ENCODE peak calls at places on chromosomes 6 and 20, in ten cellular contexts. One of them, this sample, is unnamed.

GRCh38 chr6:92121228-92121627 is 1298.1 kb downstream of the EPHA7 start:
- DNase-seq in Peyer's patch: no peak
- DNase-seq in ovary: no peak
- DNase-seq in H9: no peak
- DNase-seq in neural progenitor cell: no peak
- DNase-seq in HCT116: no peak
- DNase-seq in fibroblast of lung: no peak
- DNase-seq in gastrocnemius medialis: no peak
- DNase-seq in transverse colon: no peak
- DNase-seq in colonic mucosa: no peak
- DNase-seq in this sample: no peak

GRCh38 chr20:40558212-40558611 is 130.8 kb downstream of the MAFB start:
- DNase-seq in Peyer's patch: no peak
- DNase-seq in ovary: no peak
- DNase-seq in H9: no peak
- DNase-seq in neural progenitor cell: no peak
- DNase-seq in HCT116: no peak
- DNase-seq in fibroblast of lung: no peak
- DNase-seq in gastrocnemius medialis: no peak
- DNase-seq in transverse colon: no peak
- DNase-seq in colonic mucosa: no peak
- DNase-seq in this sample: no peak

GRCh38 chr6:170253910-170254269 is 37.0 kb downstream of the DLL1 start:
- DNase-seq in Peyer's patch: no peak
- DNase-seq in ovary: no peak
- DNase-seq in H9: no peak
- DNase-seq in neural progenitor cell: no peak
- DNase-seq in HCT116: no peak
- DNase-seq in fibroblast of lung: no peak
- DNase-seq in gastrocnemius medialis: no peak
- DNase-seq in transverse colon: no peak
- DNase-seq in colonic mucosa: no peak
- DNase-seq in this sample: no peak

GRCh38 chr6:151493495-151494234 is at the start of gene CCDC170:
- DNase-seq in Peyer's patch: no peak
- DNase-seq in ovary: peak; percentile 68
- DNase-seq in H9: peak; percentile 56
- DNase-seq in neural progenitor cell: peak; percentile 73
- DNase-seq in HCT116: no peak
- DNase-seq in fibroblast of lung: peak; percentile 17
- DNase-seq in gastrocnemius medialis: no peak
- DNase-seq in transverse colon: no peak
- DNase-seq in colonic mucosa: peak; percentile 26
- DNase-seq in this sample: peak; percentile 77

GRCh38 chr20:52081066-52081465 is 110.5 kb downstream of the ZFP64 start:
- DNase-seq in Peyer's patch: no peak
- DNase-seq in ovary: no peak
- DNase-seq in H9: no peak
- DNase-seq in neural progenitor cell: no peak
- DNase-seq in HCT116: no peak
- DNase-seq in fibroblast of lung: no peak
- DNase-seq in gastrocnemius medialis: no peak
- DNase-seq in transverse colon: no peak
- DNase-seq in colonic mucosa: no peak
- DNase-seq in this sample: no peak

GRCh38 chr6:140623498-140623897 is 1249.0 kb upstream of the CITED2 start:
- DNase-seq in Peyer's patch: no peak
- DNase-seq in ovary: no peak
- DNase-seq in H9: no peak
- DNase-seq in neural progenitor cell: no peak
- DNase-seq in HCT116: peak; percentile 56
- DNase-seq in fibroblast of lung: peak; percentile 79
- DNase-seq in gastrocnemius medialis: no peak
- DNase-seq in transverse colon: no peak
- DNase-seq in colonic mucosa: no peak
- DNase-seq in this sample: no peak

GRCh38 chr20:8127553-8128255 is 4.4 kb upstream of the PLCB1 start:
- DNase-seq in Peyer's patch: no peak
- DNase-seq in ovary: no peak
- DNase-seq in H9: no peak
- DNase-seq in neural progenitor cell: no peak
- DNase-seq in HCT116: no peak
- DNase-seq in fibroblast of lung: peak; percentile 39
- DNase-seq in gastrocnemius medialis: no peak
- DNase-seq in transverse colon: no peak
- DNase-seq in colonic mucosa: no peak
- DNase-seq in this sample: no peak

GRCh38 chr6:123594776-123595175 is 42.0 kb downstream of the TRDN start:
- DNase-seq in Peyer's patch: no peak
- DNase-seq in ovary: no peak
- DNase-seq in H9: no peak
- DNase-seq in neural progenitor cell: no peak
- DNase-seq in HCT116: no peak
- DNase-seq in fibroblast of lung: no peak
- DNase-seq in gastrocnemius medialis: no peak
- DNase-seq in transverse colon: no peak
- DNase-seq in colonic mucosa: no peak
- DNase-seq in this sample: no peak

GRCh38 chr20:46031701-46032254 is 2.8 kb downstream of the SLC12A5 start:
- DNase-seq in Peyer's patch: no peak
- DNase-seq in ovary: no peak
- DNase-seq in H9: peak; percentile 61
- DNase-seq in neural progenitor cell: peak; percentile 89
- DNase-seq in HCT116: no peak
- DNase-seq in fibroblast of lung: no peak
- DNase-seq in gastrocnemius medialis: no peak
- DNase-seq in transverse colon: no peak
- DNase-seq in colonic mucosa: no peak
- DNase-seq in this sample: no peak

GRCh38 chr6:135182120-135182992 is 1.2 kb downstream of the MYB start:
- DNase-seq in Peyer's patch: peak; percentile 66
- DNase-seq in ovary: no peak
- DNase-seq in H9: peak; percentile 42
- DNase-seq in neural progenitor cell: peak; percentile 55
- DNase-seq in HCT116: no peak
- DNase-seq in fibroblast of lung: peak; percentile 25
- DNase-seq in gastrocnemius medialis: no peak
- DNase-seq in transverse colon: peak; percentile 47
- DNase-seq in colonic mucosa: peak; percentile 60
- DNase-seq in this sample: no peak

GRCh38 chr6:57276946-57277345 is 40.5 kb upstream of the PRIM2 start:
- DNase-seq in Peyer's patch: no peak
- DNase-seq in ovary: no peak
- DNase-seq in H9: no peak
- DNase-seq in neural progenitor cell: no peak
- DNase-seq in HCT116: no peak
- DNase-seq in fibroblast of lung: peak; percentile 54
- DNase-seq in gastrocnemius medialis: no peak
- DNase-seq in transverse colon: no peak
- DNase-seq in colonic mucosa: no peak
- DNase-seq in this sample: no peak

DNA sequence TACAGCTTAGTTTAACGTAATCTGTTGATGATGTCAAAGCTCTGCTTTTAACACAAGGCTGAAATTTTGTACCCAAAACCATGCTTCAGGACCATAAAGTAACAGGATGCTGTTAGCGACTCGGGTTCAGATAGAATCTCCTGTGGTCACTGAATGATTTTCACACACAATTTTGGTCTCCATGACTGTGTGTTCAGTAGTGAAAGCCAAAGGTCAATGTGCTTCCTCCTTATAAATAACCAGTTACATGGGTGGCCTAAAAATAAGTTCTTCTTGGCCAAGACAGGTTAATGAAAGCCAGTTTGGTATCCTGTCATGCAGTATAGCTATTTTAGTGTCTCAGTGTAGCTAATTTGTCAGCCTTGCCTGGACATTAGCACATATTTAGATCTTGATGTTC is 19.1 kb upstream of the LOC128125822 start:
- DNase-seq in Peyer's patch: no peak
- DNase-seq in ovary: no peak
- DNase-seq in H9: no peak
- DNase-seq in neural progenitor cell: no peak
- DNase-seq in HCT116: no peak
- DNase-seq in fibroblast of lung: no peak
- DNase-seq in gastrocnemius medialis: no peak
- DNase-seq in transverse colon: no peak
- DNase-seq in colonic mucosa: no peak
- DNase-seq in this sample: no peak
- H3K4me1 ChIP-seq in Peyer's patch: no peaks in the 10 kb centered on the region
- H3K4me1 ChIP-seq in ovary: no peaks in the 10 kb centered on the region
- H3K4me1 ChIP-seq in H9: no peaks in the 10 kb centered on the region
- H3K4me1 ChIP-seq in neural progenitor cell: no peaks in the 10 kb centered on the region
- H3K4me1 ChIP-seq in HCT116: no peaks in the 10 kb centered on the region
- H3K4me1 ChIP-seq in fibroblast of lung: no peaks in the 10 kb centered on the region
- H3K4me1 ChIP-seq in gastrocnemius medialis: peaks cover 15% of the 10 kb centered on the region
- H3K4me1 ChIP-seq in transverse colon: no peaks in the 10 kb centered on the region
- H3K4me1 ChIP-seq in colonic mucosa: peaks cover 4% of the 10 kb centered on the region
- H3K4me1 ChIP-seq in this sample: peaks cover 9% of the 10 kb centered on the region

DNA sequence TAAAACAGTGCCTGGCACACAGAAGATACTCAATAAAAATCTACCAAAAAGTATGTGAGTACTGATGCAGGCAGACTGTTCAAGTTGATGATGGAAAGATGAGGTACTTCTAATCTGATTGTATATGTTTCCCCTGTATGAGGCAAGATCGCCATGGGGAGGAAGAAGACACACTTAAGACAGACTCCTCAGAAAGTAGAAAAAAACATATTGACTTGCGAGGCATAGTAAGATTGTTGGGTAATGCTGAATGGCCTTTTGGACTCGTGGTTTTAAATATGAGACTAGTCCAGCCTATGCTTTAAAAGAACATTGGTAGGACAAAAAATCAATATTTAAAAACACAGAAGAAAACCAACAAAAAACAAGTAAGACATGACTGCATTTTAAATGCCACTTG is 72.6 kb downstream of the SHPRH start:
- DNase-seq in Peyer's patch: no peak
- DNase-seq in ovary: no peak
- DNase-seq in H9: no peak
- DNase-seq in neural progenitor cell: no peak
- DNase-seq in HCT116: no peak
- DNase-seq in fibroblast of lung: peak; percentile 32
- DNase-seq in gastrocnemius medialis: no peak
- DNase-seq in transverse colon: no peak
- DNase-seq in colonic mucosa: no peak
- DNase-seq in this sample: no peak
- TF ChIP-seq CTCF in Peyer's patch: no peak
- TF ChIP-seq CTCF in ovary: no peak
- TF ChIP-seq CTCF in H9: no peak
- TF ChIP-seq CTCF in neural progenitor cell: no peak
- TF ChIP-seq CTCF in HCT116: no peak
- TF ChIP-seq CTCF in fibroblast of lung: no peak
- TF ChIP-seq CTCF in gastrocnemius medialis: no peak
- TF ChIP-seq CTCF in transverse colon: no peak
- TF ChIP-seq CTCF in colonic mucosa: no peak
- TF ChIP-seq CTCF in this sample: no peak

DNA sequence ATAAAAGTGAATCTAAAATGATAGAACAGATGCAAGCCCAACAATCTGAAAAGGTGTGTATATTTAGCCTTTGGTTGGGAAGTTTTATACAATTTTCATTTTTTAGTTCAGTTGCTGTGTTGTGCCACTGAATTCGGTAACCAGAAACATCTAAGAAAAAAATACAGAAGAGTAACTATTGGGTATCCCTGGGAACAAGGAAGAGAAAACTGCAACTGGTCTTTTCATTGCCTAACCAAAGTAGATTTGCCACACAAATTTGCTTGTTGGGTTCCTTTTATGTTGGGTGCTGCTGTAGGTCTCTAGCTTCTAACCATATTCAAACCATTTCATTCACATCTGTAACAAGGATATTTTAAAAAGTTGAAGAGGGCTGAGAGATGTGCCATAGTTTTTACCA is 2.8 kb upstream of the TMEM30A start:
- DNase-seq in Peyer's patch: no peak
- DNase-seq in ovary: no peak
- DNase-seq in H9: no peak
- DNase-seq in neural progenitor cell: no peak
- DNase-seq in HCT116: no peak
- DNase-seq in fibroblast of lung: no peak
- DNase-seq in gastrocnemius medialis: no peak
- DNase-seq in transverse colon: no peak
- DNase-seq in colonic mucosa: no peak
- DNase-seq in this sample: no peak
- H3K4me1 ChIP-seq in Peyer's patch: peaks cover 15% of the 10 kb centered on the region
- H3K4me1 ChIP-seq in ovary: peaks cover 7% of the 10 kb centered on the region
- H3K4me1 ChIP-seq in H9: peaks cover 3% of the 10 kb centered on the region
- H3K4me1 ChIP-seq in neural progenitor cell: peaks cover 18% of the 10 kb centered on the region
- H3K4me1 ChIP-seq in HCT116: peaks cover 6% of the 10 kb centered on the region
- H3K4me1 ChIP-seq in fibroblast of lung: no peaks in the 10 kb centered on the region
- H3K4me1 ChIP-seq in gastrocnemius medialis: peaks cover 30% of the 10 kb centered on the region
- H3K4me1 ChIP-seq in transverse colon: peaks cover 5% of the 10 kb centered on the region
- H3K4me1 ChIP-seq in colonic mucosa: no peaks in the 10 kb centered on the region
- H3K4me1 ChIP-seq in this sample: no peaks in the 10 kb centered on the region

GRCh38 chr6:168448243-168448855 is 7.4 kb downstream of the SMOC2 start:
- DNase-seq in Peyer's patch: no peak
- DNase-seq in ovary: no peak
- DNase-seq in H9: no peak
- DNase-seq in neural progenitor cell: no peak
- DNase-seq in HCT116: no peak
- DNase-seq in fibroblast of lung: no peak
- DNase-seq in gastrocnemius medialis: no peak
- DNase-seq in transverse colon: no peak
- DNase-seq in colonic mucosa: no peak
- DNase-seq in this sample: no peak

GRCh38 chr6:168450921-168451320 is 9.9 kb downstream of the SMOC2 start:
- DNase-seq in Peyer's patch: no peak
- DNase-seq in ovary: no peak
- DNase-seq in H9: no peak
- DNase-seq in neural progenitor cell: no peak
- DNase-seq in HCT116: no peak
- DNase-seq in fibroblast of lung: no peak
- DNase-seq in gastrocnemius medialis: no peak
- DNase-seq in transverse colon: no peak
- DNase-seq in colonic mucosa: no peak
- DNase-seq in this sample: no peak

GRCh38 chr6:168452685-168453377 is 11.8 kb downstream of the SMOC2 start:
- DNase-seq in Peyer's patch: no peak
- DNase-seq in ovary: peak; percentile 37
- DNase-seq in H9: no peak
- DNase-seq in neural progenitor cell: no peak
- DNase-seq in HCT116: no peak
- DNase-seq in fibroblast of lung: no peak
- DNase-seq in gastrocnemius medialis: no peak
- DNase-seq in transverse colon: no peak
- DNase-seq in colonic mucosa: no peak
- DNase-seq in this sample: no peak

GRCh38 chr6:168447741-168448140 is 6.8 kb downstream of the SMOC2 start:
- DNase-seq in Peyer's patch: no peak
- DNase-seq in ovary: no peak
- DNase-seq in H9: no peak
- DNase-seq in neural progenitor cell: no peak
- DNase-seq in HCT116: no peak
- DNase-seq in fibroblast of lung: no peak
- DNase-seq in gastrocnemius medialis: no peak
- DNase-seq in transverse colon: no peak
- DNase-seq in colonic mucosa: no peak
- DNase-seq in this sample: no peak

DNA sequence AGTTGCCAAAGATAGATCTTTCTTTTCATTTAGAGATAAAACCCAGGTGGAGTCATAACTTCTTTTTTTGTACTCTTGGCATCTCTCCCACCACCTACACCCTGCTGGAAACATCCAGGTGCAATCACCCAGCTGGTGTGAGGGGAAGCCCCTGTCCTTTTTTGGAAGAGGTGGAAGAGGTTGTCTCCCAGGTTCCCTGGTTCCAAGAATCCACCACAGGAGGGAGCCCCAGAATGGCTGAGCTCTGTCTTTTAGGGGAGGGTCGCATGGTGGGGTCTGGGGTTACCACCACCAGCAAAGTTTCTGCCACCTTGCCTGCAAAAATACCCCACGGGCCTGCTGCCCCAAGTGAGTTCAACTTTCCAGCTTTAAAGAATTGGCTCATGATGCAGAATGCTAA is 10.8 kb downstream of the SMOC2 start:
- DNase-seq in Peyer's patch: no peak
- DNase-seq in ovary: no peak
- DNase-seq in H9: peak; percentile 64
- DNase-seq in neural progenitor cell: peak; percentile 50
- DNase-seq in HCT116: no peak
- DNase-seq in fibroblast of lung: no peak
- DNase-seq in gastrocnemius medialis: no peak
- DNase-seq in transverse colon: no peak
- DNase-seq in colonic mucosa: no peak
- DNase-seq in this sample: no peak
- TF ChIP-seq CTCF in Peyer's patch: no peak
- TF ChIP-seq CTCF in ovary: no peak
- TF ChIP-seq CTCF in H9: peak; percentile 73
- TF ChIP-seq CTCF in neural progenitor cell: peak; percentile 62
- TF ChIP-seq CTCF in HCT116: peak; percentile 40
- TF ChIP-seq CTCF in fibroblast of lung: no peak
- TF ChIP-seq CTCF in gastrocnemius medialis: no peak
- TF ChIP-seq CTCF in transverse colon: no peak
- TF ChIP-seq CTCF in colonic mucosa: no peak
- TF ChIP-seq CTCF in this sample: peak; percentile 48